ENCODE peak calls at places on chromosomes 7 and 10, in five cellular contexts. E, X, K, N and I are unnamed samples. For H3K4me1, the result is how much of the 10 kb centered on the place peaks cover.

GRCh38 chr10:21055339-21056135 is 158.4 kb upstream of the NEBL start:
- DNase-seq in N (no peak), E (no peak), K (no peak), X (no peak), I (no peak)

GRCh38 chr10:31694929-31695837 is 233.4 kb downstream of the ARHGAP12 start:
- DNase-seq in K (no peak), E (no peak), X (no peak), N (no peak), I (no peak)

GRCh38 chr10:71581376-71581775 is 138.2 kb downstream of the C10orf105 start:
- DNase-seq in X (no peak), K (no peak), E (no peak), N (no peak), I (no peak)

GRCh38 chr10:68133553-68133952 is 24.3 kb downstream of the MYPN start:
- DNase-seq in E (no peak), K (no peak), N (no peak), X (no peak), I (no peak)

GRCh38 chr10:117568226-117568625 is 25.7 kb downstream of the EMX2 start:
- DNase-seq in E (no peak), N (no peak), K (no peak), X (no peak), I (no peak)

GRCh38 chr10:3169738-3170137 is 2.8 kb downstream of the PITRM1 start:
- DNase-seq in E (no peak), N (peak), K (no peak), X (no peak), I (no peak)

GRCh38 chr10:124076334-124076733 is 17.1 kb downstream of the CHST15 start:
- DNase-seq in X (no peak), E (no peak), K (no peak), N (no peak), I (no peak)

GRCh38 chr10:44752451-44753441 is 158.4 kb upstream of the TMEM72 start:
- DNase-seq in X (no peak), N (peak), E (no peak), K (no peak), I (peak)

GRCh38 chr7:30706316-30706715 is 24.1 kb upstream of the CRHR2 start:
- DNase-seq in E (no peak), K (no peak), N (no peak), X (no peak), I (no peak)

GRCh38 chr10:122461729-122462532 is 578 bp downstream of the HTRA1 start:
- DNase-seq in K (peak), X (no peak), N (peak), E (no peak), I (peak)

GRCh38 chr10:100776671-100777070 is 31.3 kb downstream of the PAX2 start:
- DNase-seq in E (no peak), K (no peak), N (no peak), X (no peak), I (no peak)

GRCh38 chr10:89076120-89076519 is 85.5 kb downstream of the FAS start:
- DNase-seq in K (no peak), X (no peak), N (no peak), E (no peak), I (no peak)

GRCh38 chr7:47763063-47763974 is 181.4 kb upstream of the TNS3 start:
- DNase-seq in X (peak), N (no peak), K (no peak), E (peak), I (no peak)

GRCh38 chr10:68560201-68560915 is at the start of gene TET1:
- DNase-seq in N (peak), K (no peak), X (peak), E (peak), I (peak)

GRCh38 chr7:101234636-101235035 is 3.0 kb downstream of the CLDN15 start:
- DNase-seq in X (no peak), N (no peak), K (no peak), E (no peak), I (no peak)

GRCh38 chr10:93440591-93441012 is 41.5 kb downstream of the MYOF start:
- DNase-seq in N (no peak), E (no peak), K (no peak), X (peak), I (no peak)

GRCh38 chr7:149764481-149765398 is 8.6 kb downstream of the ZNF467 start:
- DNase-seq in K (no peak), E (no peak), N (no peak), X (no peak), I (peak)

GRCh38 chr10:133258066-133258817 is 18.4 kb downstream of the ADAM8 start:
- DNase-seq in N (no peak), K (peak), E (peak), X (no peak), I (peak)

GRCh38 chr7:15352807-15353206 is 209.0 kb downstream of the AGMO start:
- DNase-seq in X (no peak), N (no peak), K (no peak), E (no peak), I (no peak)

GRCh38 chr7:142542938-142543337 is 206.3 kb upstream of the PRSS1 start:
- DNase-seq in K (no peak), X (no peak), N (no peak), E (no peak), I (no peak)

GRCh38 chr7:41188163-41189130 is 514.4 kb downstream of the INHBA start:
- DNase-seq in K (no peak), N (no peak), X (no peak), E (no peak), I (no peak)

GRCh38 chr7:140275069-140275961 is 98.5 kb upstream of the KDM7A start:
- DNase-seq in K (no peak), N (no peak), X (peak), E (no peak), I (no peak)

GRCh38 chr7:100137851-100138760 is 10.6 kb upstream of the LAMTOR4 start:
- DNase-seq in X (no peak), N (no peak), E (no peak), K (no peak), I (no peak)

GRCh38 chr7:141115949-141116348 is 42.1 kb downstream of the TMEM178B start:
- DNase-seq in E (no peak), X (no peak), N (no peak), K (no peak), I (peak)

GRCh38 chr10:85655394-85655793 is 711.2 kb downstream of the GRID1 start:
- DNase-seq in E (no peak), K (no peak), N (no peak), X (no peak), I (no peak)

GRCh38 chr10:49058341-49059255 is 56.7 kb downstream of the VSTM4 start:
- DNase-seq in N (peak), E (no peak), X (no peak), K (no peak), I (no peak)

GRCh38 chr10:128001886-128002285 is 95.0 kb downstream of the PTPRE start:
- DNase-seq in E (no peak), N (no peak), K (no peak), X (no peak), I (no peak)

GRCh38 chr7:150663802-150664494 is 21.6 kb upstream of the GIMAP2 start:
- DNase-seq in K (no peak), E (no peak), X (no peak), N (no peak), I (no peak)

GRCh38 chr7:150307904-150308303 is 15.3 kb upstream of the LRRC61 start:
- DNase-seq in K (no peak), X (no peak), N (no peak), E (no peak), I (no peak)

GRCh38 chr10:5888352-5888751 is 1.3 kb downstream of the ANKRD16 start:
- DNase-seq in E (peak), K (no peak), X (no peak), N (no peak), I (no peak)

GRCh38 chr10:124671486-124672075 is 72.6 kb downstream of the FAM53B start:
- DNase-seq in E (no peak), N (no peak), K (peak), X (peak), I (no peak)

GRCh38 chr10:85420501-85421191 is 945.9 kb downstream of the GRID1 start:
- DNase-seq in E (no peak), N (no peak), K (no peak), X (no peak), I (no peak)

GRCh38 chr7:40717242-40717641 is 582.4 kb downstream of the SUGCT start:
- DNase-seq in E (peak), K (peak), X (peak), N (peak), I (peak)

GRCh38 chr10:69067189-69067588 is 20.7 kb upstream of the SRGN start:
- DNase-seq in N (no peak), X (no peak), K (no peak), E (no peak), I (no peak)

GRCh38 chr7:44379366-44380178 is 54.2 kb upstream of the CAMK2B start:
- DNase-seq in X (no peak), N (no peak), K (no peak), E (no peak), I (no peak)

GRCh38 chr10:132509506-132510173 is 27.9 kb upstream of the INPP5A start:
- DNase-seq in X (no peak), K (no peak), N (no peak), E (no peak), I (peak)

GRCh38 chr10:51397695-51398094 is 301.7 kb downstream of the CSTF2T start:
- DNase-seq in X (peak), N (peak), E (peak), K (no peak), I (peak)

GRCh38 chr10:78566216-78567135 is 502.3 kb upstream of the ZMIZ1 start:
- DNase-seq in X (no peak), E (no peak), K (no peak), N (no peak), I (no peak)
- TF ChIP-seq CTCF in X (no peak), E (no peak), K (no peak), N (no peak), I (no peak)

GRCh38 chr10:78758176-78758575 is 310.6 kb upstream of the ZMIZ1 start:
- DNase-seq in K (no peak), E (no peak), N (no peak), X (no peak), I (no peak)
- H3K27ac ChIP-seq in K (no peak), E (no peak), N (no peak), X (no peak), I (no peak)

GRCh38 chr7:2085804-2086203 is 146.9 kb downstream of the MAD1L1 start:
- DNase-seq in E (no peak), N (no peak), X (no peak), K (no peak), I (no peak)
- H3K4me1 ChIP-seq in E (under half), N (under half), X (under half), K (under half), I (under half)

GRCh38 chr7:130288168-130288567 is 4.8 kb upstream of the CPA4 start:
- DNase-seq in E (no peak), X (no peak), K (no peak), N (no peak), I (peak)

GRCh38 chr7:130289478-130289877 is 3.5 kb upstream of the CPA4 start:
- DNase-seq in N (no peak), E (no peak), K (no peak), X (no peak), I (no peak)

GRCh38 chr7:130288829-130289228 is 4.1 kb upstream of the CPA4 start:
- DNase-seq in X (no peak), K (no peak), E (no peak), N (no peak), I (peak)

GRCh38 chr7:130292682-130293257 is at the start of gene CPA4:
- DNase-seq in E (no peak), K (no peak), X (peak), N (peak), I (peak)

GRCh38 chr7:130290745-130291144 is 2.2 kb upstream of the CPA4 start:
- DNase-seq in E (no peak), X (no peak), K (no peak), N (no peak), I (peak)
- TF ChIP-seq CTCF in E (no peak), X (no peak), K (no peak), N (no peak), I (no peak)

GRCh38 chr7:33195264-33195663 is 65.9 kb downstream of the BBS9 start:
- DNase-seq in X (no peak), N (no peak), E (no peak), K (no peak), I (no peak)
- H3K27ac ChIP-seq in X (no peak), N (no peak), E (no peak), K (no peak), I (no peak)

DNA sequence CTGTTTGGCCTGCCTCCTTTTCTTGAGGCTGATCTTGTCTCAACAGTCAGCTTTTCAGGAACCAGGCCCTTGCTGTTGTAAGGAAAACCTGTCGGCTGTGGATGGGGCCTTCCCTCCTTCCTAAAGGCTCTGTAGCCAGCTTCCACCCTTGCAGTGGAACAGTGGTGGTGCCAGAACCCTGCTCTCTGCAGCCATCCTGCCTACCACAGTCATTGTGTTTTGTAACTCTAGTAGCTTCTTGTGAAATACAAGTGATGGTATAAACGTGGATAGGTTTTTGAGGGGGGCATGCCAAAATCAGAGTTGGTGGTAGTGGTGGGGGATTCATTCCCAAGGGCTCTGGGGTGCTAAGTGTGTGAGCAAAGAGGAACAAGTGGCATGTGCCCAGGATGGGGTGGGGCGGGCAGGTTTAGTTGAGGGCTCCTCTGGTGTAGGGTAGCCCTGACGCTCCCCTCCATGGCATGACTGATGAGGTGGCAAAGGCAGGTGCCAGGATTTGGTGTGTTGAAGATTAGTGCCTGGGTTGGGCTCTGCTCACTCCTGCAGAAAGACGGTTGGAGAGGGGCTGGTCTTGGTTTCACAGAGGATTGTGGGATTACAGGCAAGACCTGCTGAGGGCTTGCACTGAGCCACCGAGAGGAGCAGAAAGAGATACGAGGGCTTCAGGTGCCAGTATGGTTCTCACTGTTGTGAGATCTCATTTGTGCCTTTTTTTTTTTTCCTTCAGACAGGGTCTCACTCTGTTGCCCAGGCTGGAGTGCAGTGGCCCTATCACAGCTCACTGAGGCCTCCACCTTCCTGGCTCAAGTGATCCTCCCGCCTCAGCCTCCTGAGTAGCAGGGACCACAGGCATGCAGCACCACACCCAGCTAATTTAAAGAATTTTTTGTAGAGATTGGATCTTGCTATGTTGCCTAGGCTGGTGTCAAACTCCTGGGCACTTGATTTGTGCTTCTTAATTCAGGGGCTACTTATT is 7.4 kb downstream of the TSPAN14 start:
- DNase-seq in K (no peak), X (no peak), E (peak), N (no peak), I (no peak)
- H3K4me1 ChIP-seq in K (half or more), X (under half), E (half or more), N (half or more), I (half or more)

DNA sequence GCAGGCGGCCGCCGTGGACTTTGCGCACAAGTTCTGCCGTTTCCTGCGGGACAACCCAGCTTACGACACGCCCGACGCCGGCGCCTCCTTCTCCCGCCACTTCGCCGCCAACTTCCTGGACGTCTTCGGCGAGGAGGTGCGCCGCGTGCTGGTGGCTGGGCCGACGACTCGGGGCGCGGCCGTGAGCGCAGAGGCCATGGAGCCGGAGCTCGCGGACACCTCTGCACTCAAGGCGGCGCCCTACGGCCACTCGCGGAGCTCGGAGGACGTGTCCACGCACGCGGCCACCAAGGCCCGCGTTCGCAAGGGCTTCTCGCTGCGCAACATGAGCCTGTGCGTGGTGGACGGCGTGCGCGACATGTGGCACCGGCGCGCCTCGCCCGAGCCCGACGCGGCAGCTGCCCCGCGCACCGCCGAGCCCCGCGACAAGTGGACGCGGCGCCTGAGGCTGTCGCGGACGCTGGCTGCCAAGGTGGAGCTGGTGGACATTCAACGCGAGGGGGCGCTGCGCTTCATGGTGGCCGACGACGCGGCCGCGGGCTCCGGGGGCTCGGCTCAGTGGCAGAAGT is 14.1 kb downstream of the SH2B2 start:
- DNase-seq in K (no peak), X (no peak), E (no peak), N (no peak), I (no peak)
- TF ChIP-seq CTCF in K (no peak), X (no peak), E (no peak), N (peak), I (no peak)

GRCh38 chr7:1055084-1055450 is 10.7 kb downstream of the GPR146 start:
- DNase-seq in E (peak), K (peak), X (no peak), N (peak), I (no peak)
- H3K27ac ChIP-seq in E (no peak), K (peak), X (peak), N (no peak), I (no peak)

DNA sequence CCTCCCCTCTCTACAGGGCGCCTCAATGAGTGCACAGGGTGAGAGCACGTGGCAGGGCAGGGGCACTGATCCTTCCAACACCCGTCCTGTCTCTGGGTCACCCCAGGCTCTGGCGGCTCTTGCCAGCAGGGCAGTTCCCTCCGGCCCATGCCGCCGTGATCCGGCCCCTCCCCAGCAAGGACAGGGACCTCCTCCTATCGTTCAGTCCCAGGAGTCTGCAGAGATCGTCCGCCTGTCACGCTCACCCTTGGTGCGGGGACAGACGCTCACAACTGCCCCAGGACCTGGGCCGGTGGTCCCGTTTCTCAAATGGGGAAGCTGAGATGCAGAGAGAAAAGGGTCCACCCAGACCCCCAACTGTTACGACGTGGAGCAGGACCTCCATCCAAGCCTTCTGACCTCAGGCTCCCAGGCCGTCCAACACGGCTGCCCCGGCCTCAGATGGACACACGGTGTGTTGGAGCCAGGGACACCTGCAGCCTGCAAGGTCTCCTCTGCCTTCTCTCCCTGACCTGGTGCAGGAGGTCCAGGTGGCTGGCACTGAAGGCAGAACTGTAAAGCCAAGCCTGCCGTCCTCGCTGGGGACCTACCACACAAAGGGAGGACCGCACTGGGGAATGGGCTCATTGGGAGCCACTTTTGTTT is 248.9 kb downstream of the ELFN1 start:
- DNase-seq in X (no peak), N (no peak), E (no peak), K (peak), I (no peak)
- H3K4me1 ChIP-seq in X (under half), N (under half), E (under half), K (under half), I (under half)